ENCODE peak calls at places on chromosomes 7 and 10, in six cellular contexts. P is IMR-90, M is trophoblast cell, O is mesendoderm, K is neuronal stem cell, B is mesenchymal stem cell. Z is an unnamed sample.

GRCh38 chr7:37216156-37216839 is 232.4 kb downstream of the ELMO1 start:
- DNase-seq in B (no peak), O (no peak), M (no peak), P (no peak), K (no peak), Z (no peak)

GRCh38 chr10:131750171-131750895 is 150.5 kb upstream of the PPP2R2D start:
- DNase-seq in P (no peak), M (no peak), B (no peak), K (no peak), O (no peak), Z (no peak)

GRCh38 chr7:35987016-35987415 is 166.0 kb upstream of the EEPD1 start:
- DNase-seq in P (no peak), K (no peak), O (no peak), B (no peak), M (no peak), Z (no peak)

GRCh38 chr10:77404801-77405200 is 232.8 kb downstream of the KCNMA1 start:
- DNase-seq in P (no peak), M (no peak), B (no peak), K (no peak), O (no peak), Z (no peak)

GRCh38 chr10:131831561-131831960 is 69.2 kb upstream of the PPP2R2D start:
- DNase-seq in B (no peak), K (no peak), O (no peak), M (no peak), P (no peak), Z (no peak)

GRCh38 chr10:73810358-73810734 is 1.1 kb downstream of the NDST2 start:
- DNase-seq in P (no peak), M (no peak), K (no peak), B (no peak), O (no peak), Z (no peak)

GRCh38 chr7:66281678-66282593 is 76.8 kb downstream of the TPST1 start:
- DNase-seq in B (peak; percentile 95), K (no peak), P (peak; percentile 98), O (peak; percentile 34), M (no peak), Z (no peak)

GRCh38 chr10:27240212-27240890 is at the start of gene ACBD5:
- DNase-seq in O (peak; percentile 95), K (peak; percentile 73), M (peak; percentile 95), P (peak; percentile 72), B (peak; percentile 85), Z (no peak)

GRCh38 chr10:78177431-78178185 is 143.9 kb downstream of the RPS24 start:
- DNase-seq in B (no peak), P (no peak), K (peak; percentile 33), M (no peak), O (no peak), Z (no peak)

GRCh38 chr10:3395041-3395440 is 222.5 kb upstream of the PITRM1 start:
- DNase-seq in P (no peak), B (no peak), O (no peak), M (no peak), K (no peak), Z (no peak)

GRCh38 chr7:29204491-29205281 is 10.1 kb downstream of the CHN2 start:
- DNase-seq in B (no peak), M (no peak), O (no peak), P (no peak), K (no peak), Z (no peak)

GRCh38 chr7:152761116-152761748 is 1.7 kb downstream of the ACTR3B start:
- DNase-seq in K (no peak), B (peak; percentile 14), P (peak; percentile 73), O (no peak), M (no peak), Z (no peak)

GRCh38 chr7:1611708-1612241 is 41.9 kb upstream of the PSMG3 start:
- DNase-seq in K (no peak), P (peak; percentile 73), B (peak; percentile 81), M (no peak), O (peak; percentile 20), Z (no peak)

GRCh38 chr10:76869931-76870330 is 767.7 kb downstream of the KCNMA1 start:
- DNase-seq in O (no peak), K (no peak), B (no peak), M (no peak), P (no peak), Z (no peak)

DNA sequence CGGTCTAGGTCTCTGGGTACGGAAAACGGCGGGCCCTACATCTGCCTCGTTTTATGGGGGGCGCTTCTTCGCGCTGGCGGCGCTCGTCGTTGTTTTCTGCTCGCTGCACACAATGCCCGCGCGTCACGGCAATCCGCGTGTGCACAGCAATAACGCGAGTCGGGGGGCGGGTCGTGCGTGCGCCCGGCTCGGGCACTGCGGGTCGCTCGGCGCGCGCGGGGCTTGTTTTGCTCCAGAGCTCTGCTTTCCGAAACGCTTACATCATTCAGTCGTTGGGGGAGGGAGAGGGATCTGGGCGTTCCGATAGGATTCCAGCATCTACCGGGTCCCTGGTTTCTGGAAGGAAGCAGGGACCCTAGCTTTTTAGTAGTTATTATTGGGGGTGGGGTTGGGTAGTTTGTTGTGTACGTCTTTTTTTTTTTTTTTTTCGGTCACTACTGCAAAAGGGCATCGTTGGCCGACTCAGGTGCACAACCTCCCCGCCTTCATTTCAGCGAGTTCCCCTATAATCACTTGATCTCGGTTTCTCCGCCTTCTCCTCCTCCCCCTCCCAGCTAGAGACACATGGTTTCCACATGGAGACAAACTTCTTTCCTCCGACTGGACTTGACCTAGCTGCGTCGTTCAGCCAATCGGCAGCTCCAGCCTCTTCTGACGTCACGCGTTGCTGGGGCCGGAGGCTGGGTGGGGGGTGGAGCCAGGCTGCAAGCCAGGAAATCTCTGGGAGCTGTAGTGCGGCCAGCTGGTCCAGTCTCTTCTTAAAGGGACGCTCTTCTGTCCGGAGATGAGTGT is 3.5 kb downstream of the MXI1 start:
- DNase-seq in M (peak; percentile 96), B (peak; percentile 99), K (peak; percentile 90), O (peak; percentile 99), P (peak; percentile 98), Z (peak; percentile 97)
- H3K4ac ChIP-seq in M (no peak overlapping the region), B (no peak overlapping the region), K (no peak overlapping the region), O (no peak overlapping the region), P (peak overlapping the region; percentile 75), Z (no peak overlapping the region)

GRCh38 chr7:80207501-80207900 is 72.9 kb downstream of the GNAI1 start:
- DNase-seq in M (no peak), O (no peak), B (no peak), K (no peak), P (no peak), Z (no peak)
- H3K4me3 ChIP-seq in M (no peak overlapping the region), O (no peak overlapping the region), B (no peak overlapping the region), K (no peak overlapping the region), P (no peak overlapping the region), Z (no peak overlapping the region)

GRCh38 chr7:140019172-140019571 is 43.6 kb downstream of the PARP12 start:
- DNase-seq in B (no peak), K (no peak), M (no peak), P (no peak), O (no peak), Z (no peak)
- H3K4ac ChIP-seq in B (no peak overlapping the region), K (no peak overlapping the region), M (no peak overlapping the region), P (no peak overlapping the region), O (no peak overlapping the region), Z (no peak overlapping the region)

DNA sequence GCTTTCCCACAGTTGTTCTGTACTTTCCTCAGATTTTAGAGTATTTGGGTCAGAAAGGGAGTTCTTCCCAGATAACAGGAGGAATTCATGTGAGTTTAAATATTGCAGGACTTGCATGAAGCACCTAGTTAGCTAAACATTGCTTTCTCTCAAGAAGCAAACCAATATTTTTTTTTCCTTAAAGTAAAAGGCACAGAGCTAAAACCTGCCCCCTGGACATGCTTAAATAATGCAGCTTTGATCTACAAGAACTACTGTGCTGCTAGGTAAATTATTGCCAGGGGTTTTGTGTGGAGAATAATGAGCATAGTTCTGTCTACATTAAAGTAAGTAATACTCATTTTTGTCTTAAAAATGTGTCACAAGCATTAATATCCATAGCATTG is 542 bp upstream of the SOSTDC1 start:
- DNase-seq in M (no peak), O (no peak), P (no peak), B (no peak), K (no peak), Z (no peak)
- H3K4me3 ChIP-seq in M (no peak overlapping the region), O (no peak overlapping the region), P (no peak overlapping the region), B (peak overlapping the region; percentile 56), K (no peak overlapping the region), Z (no peak overlapping the region)

GRCh38 chr7:80825499-80825898 is 93.4 kb downstream of the SEMA3C start:
- DNase-seq in B (no peak), P (no peak), M (no peak), O (no peak), K (no peak), Z (no peak)
- H3K4ac ChIP-seq in B (no peak overlapping the region), P (no peak overlapping the region), M (no peak overlapping the region), O (no peak overlapping the region), K (no peak overlapping the region), Z (no peak overlapping the region)